ENCODE peak calls at places on chromosomes 12 and 14, in eight cellular contexts. L, G, E, M, Z, C, F and A are unnamed samples.
A peak's percentile ranks its signal among the peaks of the same experiment; 100 is the strongest.

GRCh38 chr12:14766649-14767215 is 36.5 kb downstream of the WBP11 start:
- DNase-seq in G (no peak), M (no peak), F (no peak), E (no peak), C (no peak), Z (no peak), L (no peak), A (no peak)

GRCh38 chr12:110582286-110583136 is 607 bp downstream of the PPTC7 start:
- DNase-seq in F (peak; percentile 92), L (peak; percentile 67), G (peak; percentile 90), Z (peak; percentile 83), M (peak; percentile 45), E (no peak), C (peak; percentile 70), A (peak; percentile 79)

GRCh38 chr12:115752913-115753726 is 524.4 kb downstream of the MED13L start:
- DNase-seq in E (peak; percentile 58), F (no peak), C (peak; percentile 39), Z (peak; percentile 78), L (peak; percentile 1), G (no peak), M (peak; percentile 43), A (no peak)

GRCh38 chr12:78898416-78898815 is 33.8 kb downstream of the SYT1 start:
- DNase-seq in Z (no peak), F (no peak), C (peak; percentile 24), L (no peak), G (peak; percentile 18), M (no peak), E (no peak), A (no peak)

GRCh38 chr14:89665262-89665661 is 248.2 kb upstream of the FOXN3 start:
- DNase-seq in G (no peak), C (no peak), M (no peak), F (no peak), E (peak; percentile 56), L (no peak), Z (no peak), A (no peak)

GRCh38 chr14:24365600-24366374 is 2.2 kb upstream of the NFATC4 start:
- DNase-seq in E (peak; percentile 93), C (peak; percentile 87), G (peak; percentile 92), F (no peak), M (peak; percentile 79), L (peak; percentile 58), Z (peak; percentile 97), A (peak; percentile 21)

GRCh38 chr14:50026396-50026795 is 90.0 kb downstream of the VCPKMT start:
- DNase-seq in Z (no peak), F (no peak), C (no peak), L (no peak), G (no peak), E (no peak), M (no peak), A (no peak)

GRCh38 chr14:51398898-51399297 is 158.9 kb downstream of the TMX1 start:
- DNase-seq in F (no peak), L (no peak), M (no peak), G (no peak), Z (no peak), E (no peak), C (no peak), A (no peak)

GRCh38 chr12:126727656-126728055 is 1539.3 kb upstream of the TMEM132C start:
- DNase-seq in L (no peak), E (no peak), F (no peak), M (no peak), G (peak; percentile 41), C (no peak), Z (peak; percentile 83), A (no peak)

GRCh38 chr14:45085004-45085403 is 1.1 kb downstream of the PRPF39 start:
- DNase-seq in M (no peak), F (no peak), Z (no peak), G (no peak), C (no peak), L (no peak), E (peak; percentile 31), A (no peak)

GRCh38 chr14:101604935-101605767 is 43.9 kb downstream of the DIO3 start:
- DNase-seq in G (no peak), L (no peak), E (no peak), M (no peak), C (no peak), F (no peak), Z (peak; percentile 30), A (no peak)

GRCh38 chr12:116525418-116526001 is 33.7 kb upstream of the MAP1LC3B2 start:
- DNase-seq in F (no peak), C (peak; percentile 54), M (no peak), E (no peak), G (peak; percentile 88), Z (peak; percentile 84), L (no peak), A (no peak)

GRCh38 chr14:55136868-55137785 is 8.1 kb downstream of the LGALS3 start:
- DNase-seq in F (no peak), E (no peak), L (no peak), M (no peak), G (no peak), C (peak; percentile 89), Z (no peak), A (no peak)

GRCh38 chr12:76871082-76871481 is 7.7 kb downstream of the CSRP2 start:
- DNase-seq in G (no peak), L (no peak), Z (no peak), F (no peak), E (no peak), C (no peak), M (no peak), A (no peak)

GRCh38 chr12:57010627-57011224 is 4.4 kb upstream of the ZBTB39 start:
- DNase-seq in C (no peak), M (no peak), L (no peak), Z (no peak), G (no peak), F (no peak), E (no peak), A (no peak)

GRCh38 chr14:98101323-98101722 is 1170.7 kb downstream of the BCL11B start:
- DNase-seq in L (no peak), G (no peak), E (no peak), Z (no peak), F (no peak), C (no peak), M (no peak), A (no peak)

GRCh38 chr12:31591308-31591901 is 469 bp upstream of the DENND5B start:
- DNase-seq in E (no peak), F (no peak), M (no peak), C (peak; percentile 33), L (no peak), G (no peak), Z (peak; percentile 69), A (no peak)

GRCh38 chr12:124915249-124916236 is 1.1 kb upstream of the UBC start:
- DNase-seq in C (peak; percentile 70), E (peak; percentile 51), F (no peak), L (no peak), Z (no peak), G (no peak), M (no peak), A (no peak)

GRCh38 chr12:47097276-47097896 is 17.6 kb upstream of the AMIGO2 start:
- DNase-seq in G (no peak), Z (no peak), F (no peak), L (no peak), M (no peak), C (no peak), E (no peak), A (no peak)

GRCh38 chr14:103186894-103187586 is 63.8 kb downstream of the TNFAIP2 start:
- DNase-seq in E (peak; percentile 79), F (no peak), G (no peak), L (no peak), C (no peak), Z (peak; percentile 83), M (peak; percentile 73), A (no peak)

GRCh38 chr14:22748691-22749090 is 17.8 kb upstream of the OXA1L start:
- DNase-seq in Z (no peak), G (no peak), M (no peak), C (no peak), F (no peak), E (no peak), L (no peak), A (no peak)

GRCh38 chr14:101178184-101179072 is 274.9 kb upstream of the RTL1 start:
- DNase-seq in E (no peak), C (no peak), F (no peak), L (no peak), Z (no peak), M (no peak), G (no peak), A (no peak)

GRCh38 chr12:86698581-86698980 is 442.4 kb upstream of the MGAT4C start:
- DNase-seq in Z (no peak), L (no peak), C (no peak), F (no peak), E (no peak), M (no peak), G (no peak), A (no peak)

GRCh38 chr14:56115471-56115870 is 2.7 kb upstream of the PELI2 start:
- DNase-seq in Z (no peak), M (no peak), L (no peak), C (no peak), F (no peak), G (no peak), E (no peak), A (no peak)

GRCh38 chr12:66398931-66399625 is 96.8 kb downstream of the HELB start:
- DNase-seq in F (no peak), L (no peak), M (no peak), C (no peak), Z (no peak), E (no peak), G (no peak), A (no peak)

DNA sequence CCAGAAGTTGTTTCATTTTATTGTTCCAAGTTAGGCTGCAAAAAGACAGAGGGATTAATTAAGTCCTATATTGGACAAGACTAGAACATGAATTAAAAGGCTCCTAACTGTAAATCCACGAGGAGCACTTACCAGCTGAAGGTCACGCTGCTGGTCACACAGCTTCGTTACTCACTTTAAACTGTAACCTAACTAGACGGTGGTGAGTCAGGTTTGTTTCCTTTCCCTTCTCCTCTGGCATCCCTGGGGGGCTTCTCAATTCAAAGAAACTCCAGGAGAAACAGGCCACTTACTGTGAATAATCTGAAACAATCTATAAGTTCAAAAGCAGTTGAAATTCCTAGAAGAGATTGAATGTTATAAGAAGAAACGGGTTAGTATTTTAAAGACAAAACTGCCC is 331.4 kb downstream of the BCAT1 start:
- DNase-seq in G (no peak), L (no peak), M (no peak), E (no peak), F (no peak), Z (peak; percentile 68), C (no peak), A (no peak)
- H3K27ac ChIP-seq in G (no peak overlapping the region), L (no peak overlapping the region), M (no peak overlapping the region), E (no peak overlapping the region), F (no peak overlapping the region), Z (no peak overlapping the region), C (no peak overlapping the region), A (no peak overlapping the region)

GRCh38 chr14:72610096-72610830 is 283.6 kb downstream of the DPF3 start:
- DNase-seq in C (no peak), G (no peak), L (no peak), F (no peak), Z (peak; percentile 20), E (no peak), M (no peak), A (no peak)
- H3K4me1 ChIP-seq in C (peaks cover 24% of the 10 kb centered on the region), G (peaks cover 3% of the 10 kb centered on the region), L (no peaks in the 10 kb centered on the region), F (no peaks in the 10 kb centered on the region), Z (no peaks in the 10 kb centered on the region), E (no peaks in the 10 kb centered on the region), M (no peaks in the 10 kb centered on the region), A (no peaks in the 10 kb centered on the region)

GRCh38 chr14:37596790-37597189 is 1.4 kb downstream of the TTC6 start:
- DNase-seq in M (no peak), E (no peak), Z (no peak), G (no peak), F (no peak), C (no peak), L (no peak), A (no peak)
- H3K27me3 ChIP-seq in M (peaks cover 38% of the 10 kb centered on the region), E (no peaks in the 10 kb centered on the region), Z (peaks cover 86% of the 10 kb centered on the region), G (peaks cover 22% of the 10 kb centered on the region), F (peaks cover 42% of the 10 kb centered on the region), C (peaks cover 95% of the 10 kb centered on the region), L (peaks cover 48% of the 10 kb centered on the region), A (peaks cover 69% of the 10 kb centered on the region)

GRCh38 chr12:63918788-63919300 is 74.3 kb downstream of the SRGAP1 start:
- DNase-seq in F (no peak), C (no peak), M (no peak), E (peak; percentile 88), G (no peak), Z (no peak), L (no peak), A (no peak)
- H3K27ac ChIP-seq in F (no peak overlapping the region), C (no peak overlapping the region), M (no peak overlapping the region), E (peak overlapping the region; percentile 70), G (no peak overlapping the region), Z (peak overlapping the region; percentile 42), L (no peak overlapping the region), A (no peak overlapping the region)